ENCODE peak calls at places on chromosome 22, in seven cellular contexts. S is fibroblast of the aortic adventitia, M is IMR-90, Y is lower lobe of right lung, A is fibroblast of villous mesenchyme, Z is brain microvascular endothelial cell, K is A549. R is an unnamed sample.

GRCh38 chr22:41263704-41264103 is 22.3 kb downstream of the RANGAP1 start:
- DNase-seq in Y (no peak), Z (no peak), S (no peak), M (peak), K (no peak), A (no peak), R (peak)

GRCh38 chr22:27724181-27724580 is 77.4 kb downstream of the MN1 start:
- DNase-seq in Z (no peak), A (no peak), K (no peak), S (no peak), Y (no peak), M (no peak), R (no peak)

GRCh38 chr22:28027453-28028448 is 108.7 kb upstream of the PITPNB start:
- DNase-seq in K (no peak), M (no peak), Y (no peak), S (peak), Z (no peak), A (no peak), R (no peak)

GRCh38 chr22:43528601-43529360 is 117.0 kb downstream of the MPPED1 start:
- DNase-seq in A (no peak), Y (no peak), M (no peak), K (no peak), S (no peak), Z (no peak), R (no peak)

GRCh38 chr22:19398206-19398605 is 33.3 kb downstream of the HIRA start:
- DNase-seq in Z (no peak), M (no peak), A (no peak), K (no peak), Y (no peak), S (peak), R (peak)

GRCh38 chr22:42277988-42278776 is 7.7 kb upstream of the TCF20 start:
- DNase-seq in S (no peak), Y (no peak), A (peak), M (no peak), Z (no peak), K (no peak), R (no peak)

GRCh38 chr22:50526849-50527801 is 1.7 kb upstream of the SCO2 start:
- DNase-seq in K (peak), M (no peak), S (peak), Y (peak), A (peak), Z (no peak), R (peak)

GRCh38 chr22:50044485-50045143 is 13.5 kb downstream of the TTLL8 start:
- DNase-seq in Y (no peak), S (no peak), A (no peak), K (no peak), Z (no peak), M (no peak), R (no peak)

GRCh38 chr22:37166675-37167066 is 17.0 kb upstream of the IL2RB start:
- DNase-seq in M (peak), A (peak), K (peak), S (peak), Z (peak), Y (peak), R (peak)

GRCh38 chr22:40224702-40225101 is 47.0 kb downstream of the TNRC6B start:
- DNase-seq in M (peak), Y (no peak), S (no peak), Z (no peak), A (no peak), K (no peak), R (no peak)

GRCh38 chr22:46738961-46739870 is 1.2 kb upstream of the CERK start:
- DNase-seq in A (peak), K (peak), M (peak), Z (peak), S (peak), Y (no peak), R (peak)

GRCh38 chr22:46377566-46378498 is 42.3 kb downstream of the TRMU start:
- DNase-seq in Z (no peak), S (no peak), A (peak), Y (peak), K (peak), M (no peak), R (peak)

GRCh38 chr22:49976439-49977175 is 16.0 kb downstream of the PIM3 start:
- DNase-seq in K (no peak), Z (no peak), Y (no peak), A (no peak), S (no peak), M (no peak), R (no peak)

GRCh38 chr22:40583058-40583741 is 53.3 kb downstream of the MRTFA start:
- DNase-seq in K (no peak), M (no peak), A (no peak), Z (no peak), Y (no peak), S (no peak), R (no peak)

GRCh38 chr22:24005201-24005600 is at the start of gene GSTT4:
- DNase-seq in M (no peak), Z (no peak), K (no peak), S (peak), A (no peak), Y (no peak), R (no peak)

GRCh38 chr22:50445071-50445879 is 29.6 kb downstream of the SBF1 start:
- DNase-seq in Y (peak), Z (no peak), S (no peak), K (no peak), M (no peak), A (no peak), R (no peak)

GRCh38 chr22:31970490-31971444 is 26.4 kb downstream of the YWHAH start:
- DNase-seq in Y (peak), Z (peak), A (peak), K (peak), S (peak), M (peak), R (peak)

GRCh38 chr22:46810856-46811786 is 48.7 kb downstream of the TBC1D22A start:
- DNase-seq in S (no peak), Z (no peak), M (no peak), Y (no peak), A (no peak), K (no peak), R (no peak)

GRCh38 chr22:19122752-19123492 is 710 bp upstream of the DGCR2 start:
- DNase-seq in A (peak), S (peak), Y (no peak), M (peak), K (peak), Z (no peak), R (peak)

GRCh38 chr22:40436460-40437431 is 66.4 kb downstream of the SGSM3 start:
- DNase-seq in S (peak), M (peak), Z (peak), A (peak), K (peak), Y (no peak), R (peak)

GRCh38 chr22:35782504-35782903 is 64.8 kb downstream of the APOL5 start:
- DNase-seq in Z (no peak), Y (no peak), S (no peak), K (no peak), A (peak), M (no peak), R (no peak)

GRCh38 chr22:47549741-47550340 is 787.4 kb downstream of the TBC1D22A start:
- DNase-seq in Z (no peak), M (no peak), Y (no peak), A (no peak), S (no peak), K (no peak), R (no peak)

GRCh38 chr22:23786752-23787599 is at the start of gene SMARCB1:
- DNase-seq in A (peak), Z (peak), S (peak), Y (peak), M (peak), K (peak), R (peak)

GRCh38 chr22:31650391-31650790 is 11.6 kb downstream of the PISD start:
- DNase-seq in Z (peak), S (peak), A (peak), M (peak), Y (no peak), K (no peak), R (peak)

GRCh38 chr22:37318255-37319109 is 36.2 kb downstream of the CYTH4 start:
- DNase-seq in K (no peak), S (no peak), A (no peak), Y (no peak), Z (no peak), M (no peak), R (no peak)

GRCh38 chr22:19802001-19802880 is 41.7 kb downstream of the TBX1 start:
- DNase-seq in Z (no peak), M (no peak), Y (peak), S (no peak), K (no peak), A (no peak), R (no peak)

GRCh38 chr22:42902875-42903510 is 45.9 kb upstream of the ARFGAP3 start:
- DNase-seq in Y (no peak), A (peak), Z (no peak), S (no peak), K (no peak), M (peak), R (no peak)

GRCh38 chr22:37309221-37310074 is 27.1 kb downstream of the CYTH4 start:
- DNase-seq in M (no peak), Z (no peak), K (no peak), A (no peak), Y (no peak), S (no peak), R (no peak)

GRCh38 chr22:37657590-37658132 is 862 bp upstream of the PDXP start:
- DNase-seq in K (no peak), M (peak), S (no peak), Y (no peak), A (no peak), Z (no peak), R (no peak)

GRCh38 chr22:50732681-50733080 is 5.3 kb upstream of the ACR start:
- DNase-seq in Y (peak), S (no peak), Z (no peak), K (no peak), M (no peak), A (no peak), R (no peak)

GRCh38 chr22:36590441-36591056 is 61.6 kb upstream of the EIF3D start:
- DNase-seq in A (no peak), M (no peak), S (no peak), Z (no peak), K (no peak), Y (no peak), R (no peak)

GRCh38 chr22:40728731-40729189 is 49.5 kb downstream of the MCHR1 start:
- DNase-seq in K (no peak), Y (peak), M (no peak), Z (no peak), A (peak), S (peak), R (peak)

GRCh38 chr22:35313311-35314121 is 13.8 kb downstream of the TOM1 start:
- DNase-seq in S (peak), A (peak), M (peak), Z (peak), K (peak), Y (no peak), R (peak)

GRCh38 chr22:38923463-38924196 is 33.8 kb upstream of the APOBEC3A start:
- DNase-seq in K (peak), Y (peak), S (peak), M (peak), Z (peak), A (peak), R (peak)

GRCh38 chr22:35728639-35729308 is 11.1 kb downstream of the APOL5 start:
- DNase-seq in M (no peak), S (no peak), K (no peak), Y (no peak), Z (no peak), A (no peak), R (no peak)

GRCh38 chr22:46070215-46070721 is 80.1 kb upstream of the PPARA start:
- DNase-seq in K (no peak), A (peak), Y (peak), M (peak), S (peak), Z (no peak), R (peak)

GRCh38 chr22:23376256-23376655 is 195.9 kb downstream of the BCR start:
- DNase-seq in S (no peak), Z (no peak), Y (no peak), A (no peak), M (no peak), K (peak), R (no peak)

GRCh38 chr22:50205781-50206569 is 5.2 kb downstream of the SELENOO start:
- DNase-seq in Y (peak), A (no peak), M (no peak), Z (no peak), S (no peak), K (no peak), R (no peak)

GRCh38 chr22:21044931-21045584 is 688 bp upstream of the LRRC74B start:
- DNase-seq in M (peak), Y (peak), Z (peak), S (peak), A (peak), K (no peak), R (peak)

GRCh38 chr22:44707752-44708151 is 5.7 kb downstream of the PRR5 start:
- DNase-seq in Z (no peak), S (no peak), M (peak), K (no peak), A (no peak), Y (no peak), R (no peak)
- TF ChIP-seq CTCF in Z (no peak), S (no peak), M (no peak), K (no peak), A (no peak), Y (no peak), R (no peak)

GRCh38 chr22:25060522-25061071 is 108.1 kb downstream of the KIAA1671 start:
- DNase-seq in K (no peak), Y (no peak), A (no peak), Z (no peak), M (no peak), S (peak), R (no peak)
- TF ChIP-seq CTCF in K (no peak), Y (peak), A (peak), Z (peak), M (no peak), S (peak), R (no peak)

GRCh38 chr22:17267661-17268330 is 48.6 kb upstream of the ADA2 start:
- DNase-seq in Y (no peak), A (no peak), Z (no peak), S (no peak), M (no peak), K (no peak), R (no peak)

GRCh38 chr22:17269607-17270261 is 50.5 kb upstream of the ADA2 start:
- DNase-seq in S (no peak), A (no peak), Z (no peak), K (no peak), M (no peak), Y (no peak), R (no peak)

GRCh38 chr22:17269224-17269606 is 50.0 kb upstream of the ADA2 start:
- DNase-seq in A (no peak), S (no peak), Z (no peak), Y (no peak), K (no peak), M (no peak), R (no peak)

GRCh38 chr22:17266261-17266971 is 47.2 kb upstream of the ADA2 start:
- DNase-seq in Y (no peak), Z (no peak), K (no peak), M (no peak), A (no peak), S (no peak), R (no peak)

GRCh38 chr22:17268501-17269223 is 49.4 kb upstream of the ADA2 start:
- DNase-seq in Y (no peak), A (no peak), M (no peak), S (no peak), K (no peak), Z (no peak), R (no peak)
- TF ChIP-seq CTCF in Y (peak), A (no peak), M (no peak), S (no peak), K (no peak), Z (peak), R (peak)

GRCh38 chr22:26362471-26362870 is 66.6 kb upstream of the ASPHD2 start:
- DNase-seq in Z (peak), A (no peak), Y (no peak), S (peak), K (no peak), M (peak), R (peak)
- TF ChIP-seq CTCF in Z (no peak), A (no peak), Y (no peak), S (no peak), K (no peak), M (no peak), R (no peak)